ENCODE peak calls at places on chromosomes 5 and 9, in six cellular contexts. One of them, this sample, is unnamed.

GRCh38 chr9:96514108-96514824 is 64.3 kb downstream of the HABP4 start:
- DNase-seq in A549: no peak
- DNase-seq in breast epithelium: no peak
- DNase-seq in cardiac muscle cell: no peak
- DNase-seq in IMR-90: peak
- DNase-seq in tibial artery: no peak
- DNase-seq in this sample: peak

GRCh38 chr5:138963763-138964371 is 88.7 kb upstream of the LRRTM2 start:
- DNase-seq in A549: no peak
- DNase-seq in breast epithelium: no peak
- DNase-seq in cardiac muscle cell: no peak
- DNase-seq in IMR-90: no peak
- DNase-seq in tibial artery: peak
- DNase-seq in this sample: no peak

GRCh38 chr5:6448622-6449464 is at the start of gene UBE2QL1:
- DNase-seq in A549: peak
- DNase-seq in breast epithelium: no peak
- DNase-seq in cardiac muscle cell: peak
- DNase-seq in IMR-90: no peak
- DNase-seq in tibial artery: no peak
- DNase-seq in this sample: no peak

GRCh38 chr5:137751869-137752491 is 2.2 kb downstream of the HNRNPA0 start:
- DNase-seq in A549: peak
- DNase-seq in breast epithelium: no peak
- DNase-seq in cardiac muscle cell: peak
- DNase-seq in IMR-90: peak
- DNase-seq in tibial artery: peak
- DNase-seq in this sample: peak

GRCh38 chr5:74206571-74207550 is 433.7 kb downstream of the ENC1 start:
- DNase-seq in A549: no peak
- DNase-seq in breast epithelium: no peak
- DNase-seq in cardiac muscle cell: no peak
- DNase-seq in IMR-90: peak
- DNase-seq in tibial artery: peak
- DNase-seq in this sample: peak

GRCh38 chr5:73170522-73170921 is 2.5 kb upstream of the TMEM174 start:
- DNase-seq in A549: peak
- DNase-seq in breast epithelium: no peak
- DNase-seq in cardiac muscle cell: peak
- DNase-seq in IMR-90: peak
- DNase-seq in tibial artery: no peak
- DNase-seq in this sample: peak

GRCh38 chr5:51806677-51807076 is 423.4 kb downstream of the ISL1 start:
- DNase-seq in A549: no peak
- DNase-seq in breast epithelium: no peak
- DNase-seq in cardiac muscle cell: no peak
- DNase-seq in IMR-90: no peak
- DNase-seq in tibial artery: no peak
- DNase-seq in this sample: no peak

GRCh38 chr5:141412853-141413539 is at the start of gene PCDHGA10:
- DNase-seq in A549: no peak
- DNase-seq in breast epithelium: no peak
- DNase-seq in cardiac muscle cell: peak
- DNase-seq in IMR-90: peak
- DNase-seq in tibial artery: peak
- DNase-seq in this sample: peak

GRCh38 chr5:43389679-43390329 is 22.4 kb downstream of the CCL28 start:
- DNase-seq in A549: peak
- DNase-seq in breast epithelium: no peak
- DNase-seq in cardiac muscle cell: peak
- DNase-seq in IMR-90: peak
- DNase-seq in tibial artery: peak
- DNase-seq in this sample: peak

GRCh38 chr5:7874639-7875038 is 5.7 kb downstream of the MTRR start:
- DNase-seq in A549: no peak
- DNase-seq in breast epithelium: no peak
- DNase-seq in cardiac muscle cell: no peak
- DNase-seq in IMR-90: no peak
- DNase-seq in tibial artery: no peak
- DNase-seq in this sample: no peak

GRCh38 chr9:33138768-33139167 is 28.4 kb downstream of the B4GALT1 start:
- DNase-seq in A549: no peak
- DNase-seq in breast epithelium: no peak
- DNase-seq in cardiac muscle cell: no peak
- DNase-seq in IMR-90: no peak
- DNase-seq in tibial artery: no peak
- DNase-seq in this sample: no peak

GRCh38 chr9:20312732-20313131 is 309.6 kb downstream of the MLLT3 start:
- DNase-seq in A549: peak
- DNase-seq in breast epithelium: no peak
- DNase-seq in cardiac muscle cell: no peak
- DNase-seq in IMR-90: peak
- DNase-seq in tibial artery: no peak
- DNase-seq in this sample: peak

GRCh38 chr5:170216262-170216864 is 16.4 kb upstream of the C5orf58 start:
- DNase-seq in A549: peak
- DNase-seq in breast epithelium: no peak
- DNase-seq in cardiac muscle cell: peak
- DNase-seq in IMR-90: peak
- DNase-seq in tibial artery: no peak
- DNase-seq in this sample: peak

GRCh38 chr9:37540634-37541033 is 35.5 kb downstream of the FBXO10 start:
- DNase-seq in A549: no peak
- DNase-seq in breast epithelium: peak
- DNase-seq in cardiac muscle cell: no peak
- DNase-seq in IMR-90: no peak
- DNase-seq in tibial artery: no peak
- DNase-seq in this sample: no peak

GRCh38 chr5:149425729-149426128 is 46.6 kb upstream of the IL17B start:
- DNase-seq in A549: no peak
- DNase-seq in breast epithelium: no peak
- DNase-seq in cardiac muscle cell: no peak
- DNase-seq in IMR-90: no peak
- DNase-seq in tibial artery: no peak
- DNase-seq in this sample: no peak

GRCh38 chr5:66170196-66170919 is 26.3 kb downstream of the SREK1 start:
- DNase-seq in A549: no peak
- DNase-seq in breast epithelium: no peak
- DNase-seq in cardiac muscle cell: no peak
- DNase-seq in IMR-90: no peak
- DNase-seq in tibial artery: no peak
- DNase-seq in this sample: no peak

GRCh38 chr9:127589955-127590370 is 22.1 kb upstream of the STXBP1 start:
- DNase-seq in A549: peak
- DNase-seq in breast epithelium: peak
- DNase-seq in cardiac muscle cell: peak
- DNase-seq in IMR-90: peak
- DNase-seq in tibial artery: peak
- DNase-seq in this sample: peak

GRCh38 chr5:151126199-151126645 is 31.4 kb downstream of the ANXA6 start:
- DNase-seq in A549: peak
- DNase-seq in breast epithelium: peak
- DNase-seq in cardiac muscle cell: peak
- DNase-seq in IMR-90: peak
- DNase-seq in tibial artery: peak
- DNase-seq in this sample: peak

GRCh38 chr9:91771864-91772263 is 178.2 kb downstream of the ROR2 start:
- DNase-seq in A549: no peak
- DNase-seq in breast epithelium: no peak
- DNase-seq in cardiac muscle cell: no peak
- DNase-seq in IMR-90: no peak
- DNase-seq in tibial artery: no peak
- DNase-seq in this sample: no peak

GRCh38 chr5:163696270-163696887 is 191.0 kb downstream of the MAT2B start:
- DNase-seq in A549: peak
- DNase-seq in breast epithelium: no peak
- DNase-seq in cardiac muscle cell: peak
- DNase-seq in IMR-90: peak
- DNase-seq in tibial artery: no peak
- DNase-seq in this sample: peak

GRCh38 chr9:71928376-71928775 is 16.9 kb downstream of the C9orf85 start:
- DNase-seq in A549: no peak
- DNase-seq in breast epithelium: no peak
- DNase-seq in cardiac muscle cell: no peak
- DNase-seq in IMR-90: peak
- DNase-seq in tibial artery: no peak
- DNase-seq in this sample: no peak

GRCh38 chr9:72557549-72557948 is 36.1 kb downstream of the TMC1 start:
- DNase-seq in A549: peak
- DNase-seq in breast epithelium: no peak
- DNase-seq in cardiac muscle cell: no peak
- DNase-seq in IMR-90: peak
- DNase-seq in tibial artery: no peak
- DNase-seq in this sample: peak

GRCh38 chr5:25568989-25569625 is 924.3 kb upstream of the CDH10 start:
- DNase-seq in A549: no peak
- DNase-seq in breast epithelium: no peak
- DNase-seq in cardiac muscle cell: no peak
- DNase-seq in IMR-90: no peak
- DNase-seq in tibial artery: no peak
- DNase-seq in this sample: no peak

GRCh38 chr5:178465228-178465860 is 124.8 kb downstream of the COL23A1 start:
- DNase-seq in A549: no peak
- DNase-seq in breast epithelium: no peak
- DNase-seq in cardiac muscle cell: peak
- DNase-seq in IMR-90: no peak
- DNase-seq in tibial artery: no peak
- DNase-seq in this sample: no peak

GRCh38 chr5:124906339-124907097 is 160.1 kb upstream of the ZNF608 start:
- DNase-seq in A549: peak
- DNase-seq in breast epithelium: peak
- DNase-seq in cardiac muscle cell: peak
- DNase-seq in IMR-90: peak
- DNase-seq in tibial artery: peak
- DNase-seq in this sample: peak
- TF ChIP-seq CTCF in A549: no peak
- TF ChIP-seq CTCF in breast epithelium: no peak
- TF ChIP-seq CTCF in cardiac muscle cell: peak
- TF ChIP-seq CTCF in IMR-90: peak
- TF ChIP-seq CTCF in tibial artery: no peak
- TF ChIP-seq CTCF in this sample: peak

GRCh38 chr9:133113163-133113927 is 7.7 kb downstream of the RALGDS start:
- DNase-seq in A549: no peak
- DNase-seq in breast epithelium: no peak
- DNase-seq in cardiac muscle cell: no peak
- DNase-seq in IMR-90: peak
- DNase-seq in tibial artery: peak
- DNase-seq in this sample: no peak
- H3K4me3 ChIP-seq in A549: no peak
- H3K4me3 ChIP-seq in breast epithelium: peak
- H3K4me3 ChIP-seq in cardiac muscle cell: no peak
- H3K4me3 ChIP-seq in IMR-90: no peak
- H3K4me3 ChIP-seq in tibial artery: peak
- H3K4me3 ChIP-seq in this sample: no peak

DNA sequence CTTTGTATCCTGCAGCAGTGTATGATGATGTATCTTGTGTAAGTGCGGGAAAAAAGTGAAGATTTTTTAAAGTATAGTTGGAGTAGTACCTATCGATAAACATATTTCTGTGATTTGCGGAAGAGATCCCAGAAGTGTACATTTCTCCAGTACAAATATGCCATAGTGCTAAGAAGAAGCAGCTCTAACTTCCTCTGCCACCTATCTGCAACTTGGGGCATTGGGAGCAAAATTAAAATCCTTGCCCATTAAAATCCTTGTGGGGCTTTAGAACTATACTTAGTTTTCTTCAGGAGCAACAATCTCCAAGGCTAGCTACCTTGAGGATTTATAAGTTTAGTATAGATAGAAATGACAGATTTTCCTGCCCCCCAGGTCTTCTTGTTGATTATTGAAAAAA is 123.7 kb downstream of the VCAN start:
- DNase-seq in A549: no peak
- DNase-seq in breast epithelium: no peak
- DNase-seq in cardiac muscle cell: no peak
- DNase-seq in IMR-90: no peak
- DNase-seq in tibial artery: no peak
- DNase-seq in this sample: no peak
- TF ChIP-seq CTCF in A549: no peak
- TF ChIP-seq CTCF in breast epithelium: no peak
- TF ChIP-seq CTCF in cardiac muscle cell: peak
- TF ChIP-seq CTCF in IMR-90: peak
- TF ChIP-seq CTCF in tibial artery: no peak
- TF ChIP-seq CTCF in this sample: peak

GRCh38 chr5:24535646-24536045 is 109.1 kb downstream of the CDH10 start:
- DNase-seq in A549: peak
- DNase-seq in breast epithelium: no peak
- DNase-seq in cardiac muscle cell: peak
- DNase-seq in IMR-90: no peak
- DNase-seq in tibial artery: no peak
- DNase-seq in this sample: no peak
- H3K4me3 ChIP-seq in A549: no peak
- H3K4me3 ChIP-seq in breast epithelium: no peak
- H3K4me3 ChIP-seq in cardiac muscle cell: no peak
- H3K4me3 ChIP-seq in IMR-90: no peak
- H3K4me3 ChIP-seq in tibial artery: no peak
- H3K4me3 ChIP-seq in this sample: no peak

DNA sequence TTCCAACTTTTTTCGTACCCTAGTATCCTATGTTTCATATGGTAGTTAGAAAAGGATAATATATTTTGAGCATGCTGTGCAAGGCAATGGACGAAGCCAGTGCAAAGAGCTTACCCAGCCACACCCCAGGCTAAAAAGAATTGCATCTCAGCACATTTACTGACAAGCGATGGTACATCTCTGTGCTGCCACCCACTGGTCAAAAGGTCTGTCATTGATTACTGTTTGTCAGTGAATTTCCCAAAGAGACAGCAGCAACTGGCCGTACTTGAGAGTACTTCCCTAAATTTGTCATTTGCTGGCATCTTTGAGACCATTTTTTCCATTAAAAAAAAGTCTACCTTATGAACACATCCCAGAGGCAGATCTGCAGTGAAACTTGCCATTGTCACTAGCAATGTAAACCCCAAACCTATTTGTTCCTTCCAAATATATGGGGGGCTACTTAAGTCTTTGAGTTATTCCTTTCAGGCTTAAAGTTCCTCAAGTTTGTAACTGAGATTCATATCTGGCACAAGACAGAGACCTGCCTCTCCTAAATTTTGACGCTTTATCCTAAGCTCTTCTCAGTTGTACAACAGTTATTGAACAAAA is 184.3 kb downstream of the CTNND2 start:
- DNase-seq in A549: peak
- DNase-seq in breast epithelium: peak
- DNase-seq in cardiac muscle cell: peak
- DNase-seq in IMR-90: no peak
- DNase-seq in tibial artery: peak
- DNase-seq in this sample: no peak
- TF ChIP-seq CTCF in A549: no peak
- TF ChIP-seq CTCF in breast epithelium: no peak
- TF ChIP-seq CTCF in cardiac muscle cell: no peak
- TF ChIP-seq CTCF in IMR-90: no peak
- TF ChIP-seq CTCF in tibial artery: no peak
- TF ChIP-seq CTCF in this sample: no peak

DNA sequence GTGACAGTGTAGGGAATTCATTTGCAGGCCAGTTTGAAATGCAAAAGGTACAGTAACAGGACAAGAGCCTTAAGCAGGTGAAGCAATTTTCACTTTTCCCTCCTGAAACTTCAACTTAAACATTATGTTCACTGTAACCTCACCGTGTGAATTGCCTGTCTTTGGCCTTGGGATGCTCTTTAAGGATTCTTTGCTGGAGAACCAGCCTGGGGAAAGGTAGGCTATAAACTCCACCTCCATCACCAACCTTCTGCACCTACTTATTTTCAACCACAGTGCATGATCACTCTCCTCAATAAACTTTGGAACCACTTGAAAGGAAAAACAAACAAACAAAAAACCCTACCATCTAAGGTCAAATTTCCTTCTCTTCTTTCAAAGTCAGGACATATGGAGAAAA is 300.5 kb downstream of the TLE1 start:
- DNase-seq in A549: no peak
- DNase-seq in breast epithelium: no peak
- DNase-seq in cardiac muscle cell: no peak
- DNase-seq in IMR-90: no peak
- DNase-seq in tibial artery: no peak
- DNase-seq in this sample: no peak
- H3K4me3 ChIP-seq in A549: no peak
- H3K4me3 ChIP-seq in breast epithelium: no peak
- H3K4me3 ChIP-seq in cardiac muscle cell: no peak
- H3K4me3 ChIP-seq in IMR-90: no peak
- H3K4me3 ChIP-seq in tibial artery: no peak
- H3K4me3 ChIP-seq in this sample: no peak